ENCODE peak calls at places on chromosome 20, in four cellular contexts. One of them, this sample, is unnamed.

GRCh38 chr20:24402234-24402633 is 67.2 kb upstream of the SYNDIG1 start:
- DNase-seq in HepG2: no peak
- DNase-seq in SJSA1: no peak
- DNase-seq in NCI-H1417: no peak
- DNase-seq in this sample: no peak

GRCh38 chr20:59604770-59605665 is 678 bp downstream of the PHACTR3 start:
- DNase-seq in HepG2: no peak
- DNase-seq in SJSA1: no peak
- DNase-seq in NCI-H1417: peak; percentile 86
- DNase-seq in this sample: peak; percentile 20

GRCh38 chr20:33663161-33664084 is 1.3 kb downstream of the C20orf144 start:
- DNase-seq in HepG2: peak; percentile 70
- DNase-seq in SJSA1: peak; percentile 77
- DNase-seq in NCI-H1417: peak; percentile 89
- DNase-seq in this sample: peak; percentile 96

GRCh38 chr20:11186301-11187008 is 512.7 kb upstream of the JAG1 start:
- DNase-seq in HepG2: no peak
- DNase-seq in SJSA1: no peak
- DNase-seq in NCI-H1417: no peak
- DNase-seq in this sample: no peak

GRCh38 chr20:16518784-16519084 is 54.5 kb downstream of the KIF16B start:
- DNase-seq in HepG2: no peak
- DNase-seq in SJSA1: no peak
- DNase-seq in NCI-H1417: no peak
- DNase-seq in this sample: no peak

GRCh38 chr20:53608071-53608455 is 14.4 kb upstream of the ZNF217 start:
- DNase-seq in HepG2: no peak
- DNase-seq in SJSA1: no peak
- DNase-seq in NCI-H1417: no peak
- DNase-seq in this sample: no peak

GRCh38 chr20:18613553-18613952 is 25.7 kb downstream of the DTD1 start:
- DNase-seq in HepG2: no peak
- DNase-seq in SJSA1: no peak
- DNase-seq in NCI-H1417: no peak
- DNase-seq in this sample: no peak

GRCh38 chr20:2559641-2560040 is 23.3 kb downstream of the TMC2 start:
- DNase-seq in HepG2: no peak
- DNase-seq in SJSA1: no peak
- DNase-seq in NCI-H1417: peak; percentile 72
- DNase-seq in this sample: no peak

GRCh38 chr20:62914970-62915457 is 11.3 kb downstream of the DIDO1 start:
- DNase-seq in HepG2: peak; percentile 77
- DNase-seq in SJSA1: no peak
- DNase-seq in NCI-H1417: peak; percentile 36
- DNase-seq in this sample: no peak

GRCh38 chr20:23147964-23148720 is 62.0 kb upstream of the CD93 start:
- DNase-seq in HepG2: peak; percentile 90
- DNase-seq in SJSA1: peak; percentile 77
- DNase-seq in NCI-H1417: no peak
- DNase-seq in this sample: peak; percentile 63

GRCh38 chr20:41387433-41387832 is 20.8 kb upstream of the EMILIN3 start:
- DNase-seq in HepG2: peak; percentile 31
- DNase-seq in SJSA1: no peak
- DNase-seq in NCI-H1417: no peak
- DNase-seq in this sample: peak; percentile 35

GRCh38 chr20:36821964-36822437 is 48.4 kb upstream of the DSN1 start:
- DNase-seq in HepG2: no peak
- DNase-seq in SJSA1: no peak
- DNase-seq in NCI-H1417: no peak
- DNase-seq in this sample: no peak